ENCODE peak calls at places on chromosomes 12 and 14, in eight cellular contexts. One of them, this sample, is unnamed.

GRCh38 chr12:54571166-54571856 is 17.1 kb downstream of the PPP1R1A start:
- DNase-seq in PC-3: no peak
- DNase-seq in CD4-positive, alpha-beta memory T cell: no peak
- DNase-seq in neuronal stem cell: peak
- DNase-seq in astrocyte of the spinal cord: no peak
- DNase-seq in mammary epithelial cell: no peak
- DNase-seq in cardiac fibroblast: peak
- DNase-seq in GM12878: no peak
- DNase-seq in this sample: no peak

GRCh38 chr14:102840115-102840514 is 62.9 kb downstream of the TRAF3 start:
- DNase-seq in CD4-positive, alpha-beta memory T cell: no peak
- DNase-seq in mammary epithelial cell: no peak
- DNase-seq in astrocyte of the spinal cord: no peak
- DNase-seq in cardiac fibroblast: no peak
- DNase-seq in GM12878: no peak
- DNase-seq in neuronal stem cell: no peak
- DNase-seq in PC-3: no peak
- DNase-seq in this sample: no peak

GRCh38 chr14:98893675-98894074 is 378.3 kb downstream of the BCL11B start:
- DNase-seq in PC-3: no peak
- DNase-seq in GM12878: no peak
- DNase-seq in neuronal stem cell: no peak
- DNase-seq in cardiac fibroblast: no peak
- DNase-seq in astrocyte of the spinal cord: no peak
- DNase-seq in mammary epithelial cell: peak
- DNase-seq in CD4-positive, alpha-beta memory T cell: no peak
- DNase-seq in this sample: no peak

GRCh38 chr14:55416866-55417265 is 5.2 kb upstream of the ATG14 start:
- DNase-seq in neuronal stem cell: peak
- DNase-seq in CD4-positive, alpha-beta memory T cell: no peak
- DNase-seq in cardiac fibroblast: peak
- DNase-seq in astrocyte of the spinal cord: no peak
- DNase-seq in mammary epithelial cell: no peak
- DNase-seq in GM12878: no peak
- DNase-seq in PC-3: peak
- DNase-seq in this sample: no peak

GRCh38 chr12:53190108-53190729 is 9.5 kb upstream of the CSAD start:
- DNase-seq in mammary epithelial cell: peak
- DNase-seq in neuronal stem cell: peak
- DNase-seq in astrocyte of the spinal cord: peak
- DNase-seq in PC-3: peak
- DNase-seq in cardiac fibroblast: peak
- DNase-seq in CD4-positive, alpha-beta memory T cell: peak
- DNase-seq in GM12878: no peak
- DNase-seq in this sample: peak

GRCh38 chr14:100472094-100472455 is 115.1 kb downstream of the BEGAIN start:
- DNase-seq in astrocyte of the spinal cord: no peak
- DNase-seq in GM12878: no peak
- DNase-seq in neuronal stem cell: no peak
- DNase-seq in cardiac fibroblast: no peak
- DNase-seq in PC-3: no peak
- DNase-seq in CD4-positive, alpha-beta memory T cell: no peak
- DNase-seq in mammary epithelial cell: no peak
- DNase-seq in this sample: no peak

GRCh38 chr12:28629691-28630090 is 439.4 kb downstream of the CCDC91 start:
- DNase-seq in neuronal stem cell: no peak
- DNase-seq in astrocyte of the spinal cord: no peak
- DNase-seq in PC-3: no peak
- DNase-seq in cardiac fibroblast: no peak
- DNase-seq in GM12878: no peak
- DNase-seq in mammary epithelial cell: no peak
- DNase-seq in CD4-positive, alpha-beta memory T cell: no peak
- DNase-seq in this sample: no peak

GRCh38 chr12:52210186-52210924 is 18.5 kb upstream of the KRT80 start:
- DNase-seq in CD4-positive, alpha-beta memory T cell: no peak
- DNase-seq in PC-3: peak
- DNase-seq in mammary epithelial cell: peak
- DNase-seq in astrocyte of the spinal cord: no peak
- DNase-seq in cardiac fibroblast: peak
- DNase-seq in GM12878: no peak
- DNase-seq in neuronal stem cell: no peak
- DNase-seq in this sample: peak

GRCh38 chr14:31492759-31493498 is 5.1 kb upstream of the GPR33 start:
- DNase-seq in astrocyte of the spinal cord: no peak
- DNase-seq in CD4-positive, alpha-beta memory T cell: no peak
- DNase-seq in mammary epithelial cell: peak
- DNase-seq in PC-3: peak
- DNase-seq in cardiac fibroblast: no peak
- DNase-seq in GM12878: no peak
- DNase-seq in neuronal stem cell: no peak
- DNase-seq in this sample: no peak

GRCh38 chr12:8904665-8905064 is 9.6 kb upstream of the PHC1 start:
- DNase-seq in cardiac fibroblast: no peak
- DNase-seq in PC-3: no peak
- DNase-seq in astrocyte of the spinal cord: no peak
- DNase-seq in CD4-positive, alpha-beta memory T cell: no peak
- DNase-seq in GM12878: no peak
- DNase-seq in mammary epithelial cell: no peak
- DNase-seq in neuronal stem cell: no peak
- DNase-seq in this sample: no peak

GRCh38 chr12:103969391-103969790 is 3.7 kb downstream of the TDG start:
- DNase-seq in neuronal stem cell: no peak
- DNase-seq in cardiac fibroblast: peak
- DNase-seq in astrocyte of the spinal cord: no peak
- DNase-seq in CD4-positive, alpha-beta memory T cell: no peak
- DNase-seq in PC-3: peak
- DNase-seq in mammary epithelial cell: peak
- DNase-seq in GM12878: no peak
- DNase-seq in this sample: no peak

GRCh38 chr12:111446044-111446581 is 40.4 kb downstream of the SH2B3 start:
- DNase-seq in mammary epithelial cell: no peak
- DNase-seq in GM12878: no peak
- DNase-seq in PC-3: no peak
- DNase-seq in cardiac fibroblast: peak
- DNase-seq in astrocyte of the spinal cord: no peak
- DNase-seq in neuronal stem cell: no peak
- DNase-seq in CD4-positive, alpha-beta memory T cell: no peak
- DNase-seq in this sample: no peak

GRCh38 chr12:118850244-118850825 is 131.0 kb upstream of the SRRM4 start:
- DNase-seq in cardiac fibroblast: peak
- DNase-seq in PC-3: peak
- DNase-seq in neuronal stem cell: peak
- DNase-seq in GM12878: no peak
- DNase-seq in astrocyte of the spinal cord: no peak
- DNase-seq in mammary epithelial cell: no peak
- DNase-seq in CD4-positive, alpha-beta memory T cell: no peak
- DNase-seq in this sample: no peak

GRCh38 chr14:94680498-94681288 is 68.5 kb downstream of the SERPINA3 start:
- DNase-seq in cardiac fibroblast: no peak
- DNase-seq in GM12878: no peak
- DNase-seq in neuronal stem cell: no peak
- DNase-seq in mammary epithelial cell: no peak
- DNase-seq in astrocyte of the spinal cord: no peak
- DNase-seq in PC-3: no peak
- DNase-seq in CD4-positive, alpha-beta memory T cell: no peak
- DNase-seq in this sample: no peak

GRCh38 chr12:102064476-102064875 is 2.7 kb upstream of the WASHC3 start:
- DNase-seq in mammary epithelial cell: no peak
- DNase-seq in CD4-positive, alpha-beta memory T cell: no peak
- DNase-seq in GM12878: no peak
- DNase-seq in astrocyte of the spinal cord: no peak
- DNase-seq in cardiac fibroblast: no peak
- DNase-seq in neuronal stem cell: no peak
- DNase-seq in PC-3: no peak
- DNase-seq in this sample: no peak

GRCh38 chr12:102061556-102062418 is at the start of gene WASHC3:
- DNase-seq in astrocyte of the spinal cord: peak
- DNase-seq in cardiac fibroblast: peak
- DNase-seq in CD4-positive, alpha-beta memory T cell: peak
- DNase-seq in PC-3: peak
- DNase-seq in GM12878: peak
- DNase-seq in mammary epithelial cell: peak
- DNase-seq in neuronal stem cell: peak
- DNase-seq in this sample: peak

GRCh38 chr12:102063066-102063465 is 1.3 kb upstream of the WASHC3 start:
- DNase-seq in PC-3: peak
- DNase-seq in astrocyte of the spinal cord: no peak
- DNase-seq in GM12878: no peak
- DNase-seq in cardiac fibroblast: peak
- DNase-seq in mammary epithelial cell: no peak
- DNase-seq in neuronal stem cell: no peak
- DNase-seq in CD4-positive, alpha-beta memory T cell: no peak
- DNase-seq in this sample: no peak

GRCh38 chr12:102061096-102061555 is 665 bp downstream of the WASHC3 start:
- DNase-seq in neuronal stem cell: no peak
- DNase-seq in mammary epithelial cell: peak
- DNase-seq in CD4-positive, alpha-beta memory T cell: peak
- DNase-seq in GM12878: peak
- DNase-seq in PC-3: peak
- DNase-seq in cardiac fibroblast: peak
- DNase-seq in astrocyte of the spinal cord: peak
- DNase-seq in this sample: no peak

GRCh38 chr12:102062419-102062806 is 622 bp upstream of the WASHC3 start:
- DNase-seq in CD4-positive, alpha-beta memory T cell: no peak
- DNase-seq in astrocyte of the spinal cord: no peak
- DNase-seq in mammary epithelial cell: no peak
- DNase-seq in cardiac fibroblast: no peak
- DNase-seq in PC-3: no peak
- DNase-seq in neuronal stem cell: no peak
- DNase-seq in GM12878: no peak
- DNase-seq in this sample: no peak
- H3K4me3 ChIP-seq in CD4-positive, alpha-beta memory T cell: no peak
- H3K4me3 ChIP-seq in astrocyte of the spinal cord: peak
- H3K4me3 ChIP-seq in mammary epithelial cell: peak
- H3K4me3 ChIP-seq in cardiac fibroblast: peak
- H3K4me3 ChIP-seq in PC-3: peak
- H3K4me3 ChIP-seq in neuronal stem cell: peak
- H3K4me3 ChIP-seq in GM12878: no peak
- H3K4me3 ChIP-seq in this sample: peak

DNA sequence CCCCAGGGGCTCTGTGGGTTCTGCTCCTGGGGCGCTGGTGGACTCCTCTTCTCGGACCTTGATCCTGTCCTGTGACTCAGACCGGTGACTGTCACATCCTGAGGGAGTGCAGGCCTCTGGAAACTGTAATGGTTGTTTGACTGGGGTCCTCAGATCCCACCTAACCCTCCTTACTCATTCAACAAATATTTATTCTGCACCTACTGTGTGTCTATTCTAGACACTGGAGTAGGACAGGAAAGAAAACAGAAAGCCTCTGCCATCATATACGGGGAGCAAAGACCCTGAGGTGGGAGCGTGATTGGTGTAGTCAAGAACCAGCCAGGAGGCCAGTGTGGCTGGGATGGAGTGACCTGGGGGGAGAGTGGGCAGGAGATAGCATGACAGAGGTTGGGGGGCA is 47.6 kb downstream of the ESRRB start:
- DNase-seq in neuronal stem cell: no peak
- DNase-seq in cardiac fibroblast: no peak
- DNase-seq in astrocyte of the spinal cord: no peak
- DNase-seq in PC-3: no peak
- DNase-seq in GM12878: no peak
- DNase-seq in CD4-positive, alpha-beta memory T cell: no peak
- DNase-seq in mammary epithelial cell: no peak
- DNase-seq in this sample: no peak
- H3K4me3 ChIP-seq in neuronal stem cell: no peak
- H3K4me3 ChIP-seq in cardiac fibroblast: no peak
- H3K4me3 ChIP-seq in astrocyte of the spinal cord: no peak
- H3K4me3 ChIP-seq in PC-3: no peak
- H3K4me3 ChIP-seq in GM12878: no peak
- H3K4me3 ChIP-seq in CD4-positive, alpha-beta memory T cell: no peak
- H3K4me3 ChIP-seq in mammary epithelial cell: no peak
- H3K4me3 ChIP-seq in this sample: no peak

GRCh38 chr12:11725616-11726015 is 76.1 kb downstream of the ETV6 start:
- DNase-seq in GM12878: no peak
- DNase-seq in PC-3: no peak
- DNase-seq in neuronal stem cell: no peak
- DNase-seq in cardiac fibroblast: peak
- DNase-seq in astrocyte of the spinal cord: no peak
- DNase-seq in mammary epithelial cell: no peak
- DNase-seq in CD4-positive, alpha-beta memory T cell: no peak
- DNase-seq in this sample: no peak

GRCh38 chr12:11724888-11725310 is 75.4 kb downstream of the ETV6 start:
- DNase-seq in neuronal stem cell: no peak
- DNase-seq in PC-3: no peak
- DNase-seq in cardiac fibroblast: peak
- DNase-seq in GM12878: no peak
- DNase-seq in CD4-positive, alpha-beta memory T cell: no peak
- DNase-seq in astrocyte of the spinal cord: peak
- DNase-seq in mammary epithelial cell: no peak
- DNase-seq in this sample: no peak

GRCh38 chr12:11722071-11722470 is 72.6 kb downstream of the ETV6 start:
- DNase-seq in cardiac fibroblast: no peak
- DNase-seq in GM12878: no peak
- DNase-seq in neuronal stem cell: no peak
- DNase-seq in astrocyte of the spinal cord: no peak
- DNase-seq in PC-3: no peak
- DNase-seq in CD4-positive, alpha-beta memory T cell: no peak
- DNase-seq in mammary epithelial cell: no peak
- DNase-seq in this sample: no peak

GRCh38 chr12:11722578-11723138 is 73.2 kb downstream of the ETV6 start:
- DNase-seq in PC-3: no peak
- DNase-seq in CD4-positive, alpha-beta memory T cell: no peak
- DNase-seq in astrocyte of the spinal cord: no peak
- DNase-seq in neuronal stem cell: no peak
- DNase-seq in cardiac fibroblast: no peak
- DNase-seq in GM12878: no peak
- DNase-seq in mammary epithelial cell: no peak
- DNase-seq in this sample: no peak

DNA sequence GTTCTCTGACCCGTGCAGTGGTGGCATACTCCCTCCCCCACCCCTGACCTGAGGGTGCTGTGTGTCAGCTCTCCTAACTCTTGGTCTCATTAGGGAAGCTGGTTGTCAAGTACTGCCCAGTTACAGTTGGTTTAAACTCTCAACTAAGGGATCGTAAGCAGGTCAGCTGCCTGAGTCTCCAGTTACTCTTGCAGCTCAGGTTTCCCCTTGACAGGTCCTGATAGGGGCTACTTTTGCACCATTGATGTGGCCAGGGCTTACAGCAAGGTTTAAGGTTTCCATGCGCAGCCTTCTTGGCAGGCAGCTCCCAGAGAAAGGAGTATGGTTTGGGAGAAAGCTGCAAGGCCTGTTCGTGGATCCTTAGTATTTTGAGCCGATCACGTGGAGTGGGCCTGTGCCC is 74.5 kb downstream of the ETV6 start:
- DNase-seq in mammary epithelial cell: no peak
- DNase-seq in cardiac fibroblast: no peak
- DNase-seq in neuronal stem cell: no peak
- DNase-seq in PC-3: no peak
- DNase-seq in GM12878: no peak
- DNase-seq in astrocyte of the spinal cord: peak
- DNase-seq in CD4-positive, alpha-beta memory T cell: no peak
- DNase-seq in this sample: no peak
- H3K4me3 ChIP-seq in mammary epithelial cell: no peak
- H3K4me3 ChIP-seq in cardiac fibroblast: no peak
- H3K4me3 ChIP-seq in neuronal stem cell: no peak
- H3K4me3 ChIP-seq in PC-3: no peak
- H3K4me3 ChIP-seq in GM12878: no peak
- H3K4me3 ChIP-seq in astrocyte of the spinal cord: no peak
- H3K4me3 ChIP-seq in CD4-positive, alpha-beta memory T cell: no peak
- H3K4me3 ChIP-seq in this sample: no peak

DNA sequence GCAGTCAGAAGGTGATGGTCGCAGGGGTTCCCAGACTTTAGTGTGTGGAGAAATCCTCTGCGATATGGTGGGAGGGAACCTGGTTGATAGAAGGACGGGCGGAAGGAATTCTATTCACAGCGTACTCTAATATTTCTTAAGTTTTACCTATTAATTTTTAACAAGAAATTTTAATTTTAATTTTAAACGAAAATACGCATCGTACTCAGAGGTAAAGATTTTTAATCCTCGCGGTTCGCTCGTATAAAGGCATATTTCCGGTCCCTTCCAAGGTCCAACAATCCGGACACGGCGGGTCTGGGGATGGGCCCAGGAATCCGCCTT is 338 bp upstream of the SLC48A1 start:
- DNase-seq in CD4-positive, alpha-beta memory T cell: no peak
- DNase-seq in GM12878: no peak
- DNase-seq in mammary epithelial cell: no peak
- DNase-seq in astrocyte of the spinal cord: no peak
- DNase-seq in PC-3: no peak
- DNase-seq in cardiac fibroblast: no peak
- DNase-seq in neuronal stem cell: no peak
- DNase-seq in this sample: no peak
- H3K4me3 ChIP-seq in CD4-positive, alpha-beta memory T cell: no peak
- H3K4me3 ChIP-seq in GM12878: no peak
- H3K4me3 ChIP-seq in mammary epithelial cell: peak
- H3K4me3 ChIP-seq in astrocyte of the spinal cord: peak
- H3K4me3 ChIP-seq in PC-3: peak
- H3K4me3 ChIP-seq in cardiac fibroblast: peak
- H3K4me3 ChIP-seq in neuronal stem cell: peak
- H3K4me3 ChIP-seq in this sample: peak